ENCODE peak calls at places on chromosomes 13 and 19, in four cellular contexts. One of them, this sample, is unnamed.

GRCh38 chr19:43700368-43701015 is 15.4 kb upstream of the IRGC start:
- DNase-seq in GDM1: no peak
- DNase-seq in fibroblast of pulmonary artery: peak
- DNase-seq in stimulated activated naive CD8-positive, alpha-beta T cell treated with anti-CD3 and anti-CD28 coated beads, Interleukin-15, amount 100 ng/mL, for 72 hours: no peak
- DNase-seq in this sample: peak

GRCh38 chr13:72820156-72820897 is 38.4 kb downstream of the PIBF1 start:
- DNase-seq in GDM1: no peak
- DNase-seq in fibroblast of pulmonary artery: peak
- DNase-seq in stimulated activated naive CD8-positive, alpha-beta T cell treated with anti-CD3 and anti-CD28 coated beads, Interleukin-15, amount 100 ng/mL, for 72 hours: no peak
- DNase-seq in this sample: peak

GRCh38 chr19:4523306-4524110 is 5.2 kb upstream of the PLIN4 start:
- DNase-seq in GDM1: no peak
- DNase-seq in fibroblast of pulmonary artery: peak
- DNase-seq in stimulated activated naive CD8-positive, alpha-beta T cell treated with anti-CD3 and anti-CD28 coated beads, Interleukin-15, amount 100 ng/mL, for 72 hours: no peak
- DNase-seq in this sample: peak

GRCh38 chr19:33448159-33448516 is 73.5 kb downstream of the PEPD start:
- DNase-seq in GDM1: no peak
- DNase-seq in fibroblast of pulmonary artery: no peak
- DNase-seq in stimulated activated naive CD8-positive, alpha-beta T cell treated with anti-CD3 and anti-CD28 coated beads, Interleukin-15, amount 100 ng/mL, for 72 hours: no peak
- DNase-seq in this sample: no peak

GRCh38 chr13:44874886-44875630 is 114.2 kb downstream of the NUFIP1 start:
- DNase-seq in GDM1: no peak
- DNase-seq in fibroblast of pulmonary artery: no peak
- DNase-seq in stimulated activated naive CD8-positive, alpha-beta T cell treated with anti-CD3 and anti-CD28 coated beads, Interleukin-15, amount 100 ng/mL, for 72 hours: no peak
- DNase-seq in this sample: no peak

GRCh38 chr13:109782823-109783411 is 3.5 kb downstream of the IRS2 start:
- DNase-seq in GDM1: no peak
- DNase-seq in fibroblast of pulmonary artery: no peak
- DNase-seq in stimulated activated naive CD8-positive, alpha-beta T cell treated with anti-CD3 and anti-CD28 coated beads, Interleukin-15, amount 100 ng/mL, for 72 hours: no peak
- DNase-seq in this sample: no peak

GRCh38 chr13:112686364-112686763 is 3.5 kb upstream of the ATP11A start:
- DNase-seq in GDM1: no peak
- DNase-seq in fibroblast of pulmonary artery: no peak
- DNase-seq in stimulated activated naive CD8-positive, alpha-beta T cell treated with anti-CD3 and anti-CD28 coated beads, Interleukin-15, amount 100 ng/mL, for 72 hours: no peak
- DNase-seq in this sample: no peak

GRCh38 chr19:50972795-50973376 is 3.5 kb upstream of the KLK6 start:
- DNase-seq in GDM1: no peak
- DNase-seq in fibroblast of pulmonary artery: no peak
- DNase-seq in stimulated activated naive CD8-positive, alpha-beta T cell treated with anti-CD3 and anti-CD28 coated beads, Interleukin-15, amount 100 ng/mL, for 72 hours: no peak
- DNase-seq in this sample: no peak

GRCh38 chr19:28934626-28935025 is 278.3 kb downstream of the UQCRFS1 start:
- DNase-seq in GDM1: no peak
- DNase-seq in fibroblast of pulmonary artery: no peak
- DNase-seq in stimulated activated naive CD8-positive, alpha-beta T cell treated with anti-CD3 and anti-CD28 coated beads, Interleukin-15, amount 100 ng/mL, for 72 hours: no peak
- DNase-seq in this sample: peak

GRCh38 chr13:88085036-88085435 is 413.9 kb downstream of the SLITRK5 start:
- DNase-seq in GDM1: no peak
- DNase-seq in fibroblast of pulmonary artery: no peak
- DNase-seq in stimulated activated naive CD8-positive, alpha-beta T cell treated with anti-CD3 and anti-CD28 coated beads, Interleukin-15, amount 100 ng/mL, for 72 hours: no peak
- DNase-seq in this sample: no peak

GRCh38 chr13:30125422-30126073 is 181.8 kb downstream of the KATNAL1 start:
- DNase-seq in GDM1: no peak
- DNase-seq in fibroblast of pulmonary artery: peak
- DNase-seq in stimulated activated naive CD8-positive, alpha-beta T cell treated with anti-CD3 and anti-CD28 coated beads, Interleukin-15, amount 100 ng/mL, for 72 hours: no peak
- DNase-seq in this sample: peak

GRCh38 chr13:56189439-56189838 is 951.3 kb upstream of the PRR20A start:
- DNase-seq in GDM1: no peak
- DNase-seq in fibroblast of pulmonary artery: no peak
- DNase-seq in stimulated activated naive CD8-positive, alpha-beta T cell treated with anti-CD3 and anti-CD28 coated beads, Interleukin-15, amount 100 ng/mL, for 72 hours: no peak
- DNase-seq in this sample: no peak

GRCh38 chr19:50334741-50335421 is 5.7 kb upstream of the KCNC3 start:
- DNase-seq in GDM1: no peak
- DNase-seq in fibroblast of pulmonary artery: no peak
- DNase-seq in stimulated activated naive CD8-positive, alpha-beta T cell treated with anti-CD3 and anti-CD28 coated beads, Interleukin-15, amount 100 ng/mL, for 72 hours: no peak
- DNase-seq in this sample: no peak

GRCh38 chr13:23558675-23559536 is 11.3 kb upstream of the TNFRSF19 start:
- DNase-seq in GDM1: peak
- DNase-seq in fibroblast of pulmonary artery: peak
- DNase-seq in stimulated activated naive CD8-positive, alpha-beta T cell treated with anti-CD3 and anti-CD28 coated beads, Interleukin-15, amount 100 ng/mL, for 72 hours: no peak
- DNase-seq in this sample: peak

GRCh38 chr13:42996584-42996983 is 4.5 kb upstream of the EPSTI1 start:
- DNase-seq in GDM1: no peak
- DNase-seq in fibroblast of pulmonary artery: peak
- DNase-seq in stimulated activated naive CD8-positive, alpha-beta T cell treated with anti-CD3 and anti-CD28 coated beads, Interleukin-15, amount 100 ng/mL, for 72 hours: peak
- DNase-seq in this sample: peak

GRCh38 chr19:13748169-13748884 is 16.0 kb upstream of the MRI1 start:
- DNase-seq in GDM1: peak
- DNase-seq in fibroblast of pulmonary artery: peak
- DNase-seq in stimulated activated naive CD8-positive, alpha-beta T cell treated with anti-CD3 and anti-CD28 coated beads, Interleukin-15, amount 100 ng/mL, for 72 hours: no peak
- DNase-seq in this sample: peak

GRCh38 chr13:91141619-91142061 is 205.8 kb upstream of the MIR17HG start:
- DNase-seq in GDM1: no peak
- DNase-seq in fibroblast of pulmonary artery: no peak
- DNase-seq in stimulated activated naive CD8-positive, alpha-beta T cell treated with anti-CD3 and anti-CD28 coated beads, Interleukin-15, amount 100 ng/mL, for 72 hours: no peak
- DNase-seq in this sample: no peak

GRCh38 chr19:57668635-57669034 is at the start of gene ZSCAN4:
- DNase-seq in GDM1: no peak
- DNase-seq in fibroblast of pulmonary artery: no peak
- DNase-seq in stimulated activated naive CD8-positive, alpha-beta T cell treated with anti-CD3 and anti-CD28 coated beads, Interleukin-15, amount 100 ng/mL, for 72 hours: no peak
- DNase-seq in this sample: no peak

GRCh38 chr13:110121312-110122083 is 185.5 kb downstream of the COL4A1 start:
- DNase-seq in GDM1: no peak
- DNase-seq in fibroblast of pulmonary artery: no peak
- DNase-seq in stimulated activated naive CD8-positive, alpha-beta T cell treated with anti-CD3 and anti-CD28 coated beads, Interleukin-15, amount 100 ng/mL, for 72 hours: no peak
- DNase-seq in this sample: no peak

GRCh38 chr13:99196466-99197256 is 4.0 kb upstream of the UBAC2 start:
- DNase-seq in GDM1: no peak
- DNase-seq in fibroblast of pulmonary artery: peak
- DNase-seq in stimulated activated naive CD8-positive, alpha-beta T cell treated with anti-CD3 and anti-CD28 coated beads, Interleukin-15, amount 100 ng/mL, for 72 hours: no peak
- DNase-seq in this sample: no peak

GRCh38 chr19:29084266-29084665 is 128.7 kb downstream of the UQCRFS1 start:
- DNase-seq in GDM1: no peak
- DNase-seq in fibroblast of pulmonary artery: no peak
- DNase-seq in stimulated activated naive CD8-positive, alpha-beta T cell treated with anti-CD3 and anti-CD28 coated beads, Interleukin-15, amount 100 ng/mL, for 72 hours: no peak
- DNase-seq in this sample: peak

This sample was measured in cardiac fibroblast.